ENCODE peak calls at places on chromosomes 3 and 15, in five cellular contexts. P, R, Q, H and W are unnamed samples.

GRCh38 chr3:45547764-45548683 is 46.5 kb upstream of the LIMD1 start:
- DNase-seq in P (no peak), R (no peak), Q (no peak), H (no peak), W (no peak)

GRCh38 chr3:73687081-73688004 is 62.6 kb upstream of the PDZRN3 start:
- DNase-seq in P (peak), R (no peak), Q (no peak), H (no peak), W (peak)

GRCh38 chr15:75695206-75695605 is 17.4 kb downstream of the CSPG4 start:
- DNase-seq in P (no peak), R (no peak), Q (no peak), H (no peak), W (no peak)

GRCh38 chr3:158918008-158918407 is 116.2 kb downstream of the MFSD1 start:
- DNase-seq in P (peak), R (peak), Q (peak), H (peak), W (peak)

GRCh38 chr3:115713247-115713646 is 89.9 kb downstream of the GAP43 start:
- DNase-seq in P (peak), R (no peak), Q (no peak), H (no peak), W (no peak)

GRCh38 chr3:78268716-78269668 is 1229.1 kb downstream of the ROBO2 start:
- DNase-seq in P (no peak), R (no peak), Q (no peak), H (peak), W (no peak)

GRCh38 chr15:64865126-64865997 is 23.6 kb downstream of the PLEKHO2 start:
- DNase-seq in P (no peak), R (no peak), Q (peak), H (no peak), W (no peak)

GRCh38 chr3:87311309-87311708 is 34.9 kb upstream of the POU1F1 start:
- DNase-seq in P (no peak), R (no peak), Q (no peak), H (no peak), W (no peak)

GRCh38 chr15:34109775-34110663 is 8.1 kb downstream of the PGBD4 start:
- DNase-seq in P (peak), R (no peak), Q (no peak), H (no peak), W (peak)

GRCh38 chr3:149828390-149828789 is 15.4 kb downstream of the RNF13 start:
- DNase-seq in P (no peak), R (no peak), Q (no peak), H (no peak), W (no peak)
- H4K91ac ChIP-seq in P (no peak), R (no peak), Q (no peak), H (no peak), W (no peak)

DNA sequence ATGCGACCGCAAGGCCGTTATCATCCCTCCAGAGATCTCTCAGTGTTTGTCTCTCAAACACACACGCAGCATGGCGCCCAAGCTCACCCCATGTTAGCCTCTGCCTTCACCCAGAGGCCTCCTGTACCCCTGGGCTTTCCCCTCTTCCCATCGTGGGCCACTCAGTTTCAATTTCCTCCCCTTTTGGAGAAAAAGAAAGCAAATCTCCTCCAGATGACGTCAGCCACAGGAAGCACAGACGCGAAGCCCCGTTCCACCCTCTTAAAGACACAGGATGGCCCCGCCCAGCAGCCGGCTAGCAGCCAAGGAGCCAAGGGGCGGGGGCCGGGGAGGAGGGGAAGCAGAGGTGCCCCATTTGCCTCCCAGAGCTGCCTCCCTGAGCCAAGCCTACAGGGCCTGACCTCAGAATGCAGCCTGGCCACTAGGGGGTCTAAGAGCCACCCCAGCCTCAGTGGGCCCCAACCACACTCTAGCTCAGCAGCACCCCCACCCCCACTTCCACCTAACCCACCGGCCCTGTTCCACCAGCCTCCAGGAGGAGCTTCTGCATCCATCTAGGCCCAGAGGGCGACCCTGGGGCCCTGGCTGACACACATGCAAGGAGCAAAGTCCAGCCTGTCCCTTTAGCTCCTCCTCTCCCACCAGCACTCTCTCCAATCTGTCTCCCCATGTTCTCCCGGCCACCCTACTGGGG is 26.5 kb downstream of the ATRIP start:
- DNase-seq in P (peak), R (peak), Q (peak), H (peak), W (peak)
- H4K8ac ChIP-seq in P (peak), R (no peak), Q (no peak), H (peak), W (peak)

GRCh38 chr15:99503411-99503810 is 62.4 kb upstream of the MEF2A start:
- DNase-seq in P (no peak), R (no peak), Q (no peak), H (no peak), W (no peak)
- H2BK15ac ChIP-seq in P (no peak), R (no peak), Q (no peak), H (no peak), W (no peak)

DNA sequence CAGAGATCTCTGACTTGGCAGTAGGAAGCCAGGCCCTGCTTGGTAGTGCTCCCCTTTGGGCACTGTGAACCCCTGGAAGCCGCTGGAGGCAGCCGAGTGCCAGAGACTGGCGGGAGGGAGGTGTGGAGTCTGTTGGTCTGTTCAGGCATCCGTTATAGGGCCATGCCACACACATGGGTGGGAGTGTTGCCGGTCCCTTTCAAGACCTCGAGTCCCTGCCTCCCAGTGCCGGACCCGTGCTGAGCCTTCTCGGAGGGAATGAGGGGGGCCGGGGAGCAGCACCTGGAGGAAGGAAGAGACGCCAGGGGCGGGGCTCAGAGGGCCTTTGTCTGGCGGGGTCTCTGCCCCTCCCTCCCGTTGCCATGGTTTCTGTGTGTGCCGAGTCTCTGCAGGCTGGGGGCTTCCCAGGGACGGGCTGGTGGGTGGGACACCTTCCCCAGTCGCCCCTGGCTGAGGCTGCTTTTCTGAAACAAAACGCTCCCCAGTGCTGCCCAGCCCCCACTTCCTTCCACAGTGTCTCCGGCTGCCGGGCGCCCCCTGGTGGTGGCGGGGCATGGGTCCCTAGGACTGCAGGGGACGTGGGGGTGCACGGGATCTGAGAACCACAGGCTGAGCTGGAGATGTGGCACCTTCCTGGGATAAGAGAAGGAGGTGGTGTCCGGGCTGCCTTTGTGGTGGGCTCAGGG is 10.0 kb downstream of the GNAI2 start:
- DNase-seq in P (peak), R (peak), Q (peak), H (peak), W (peak)
- H4K91ac ChIP-seq in P (peak), R (peak), Q (no peak), H (peak), W (peak)

GRCh38 chr3:14946749-14947104 is 656 bp upstream of the NR2C2 start:
- DNase-seq in P (no peak), R (no peak), Q (no peak), H (no peak), W (no peak)

GRCh38 chr3:14947886-14948608 is 664 bp downstream of the NR2C2 start:
- DNase-seq in P (peak), R (peak), Q (peak), H (peak), W (peak)

GRCh38 chr3:14949126-14949525 is 1.7 kb downstream of the NR2C2 start:
- DNase-seq in P (no peak), R (no peak), Q (no peak), H (no peak), W (peak)

GRCh38 chr3:14948609-14949038 is 1.2 kb downstream of the NR2C2 start:
- DNase-seq in P (no peak), R (no peak), Q (no peak), H (no peak), W (no peak)

DNA sequence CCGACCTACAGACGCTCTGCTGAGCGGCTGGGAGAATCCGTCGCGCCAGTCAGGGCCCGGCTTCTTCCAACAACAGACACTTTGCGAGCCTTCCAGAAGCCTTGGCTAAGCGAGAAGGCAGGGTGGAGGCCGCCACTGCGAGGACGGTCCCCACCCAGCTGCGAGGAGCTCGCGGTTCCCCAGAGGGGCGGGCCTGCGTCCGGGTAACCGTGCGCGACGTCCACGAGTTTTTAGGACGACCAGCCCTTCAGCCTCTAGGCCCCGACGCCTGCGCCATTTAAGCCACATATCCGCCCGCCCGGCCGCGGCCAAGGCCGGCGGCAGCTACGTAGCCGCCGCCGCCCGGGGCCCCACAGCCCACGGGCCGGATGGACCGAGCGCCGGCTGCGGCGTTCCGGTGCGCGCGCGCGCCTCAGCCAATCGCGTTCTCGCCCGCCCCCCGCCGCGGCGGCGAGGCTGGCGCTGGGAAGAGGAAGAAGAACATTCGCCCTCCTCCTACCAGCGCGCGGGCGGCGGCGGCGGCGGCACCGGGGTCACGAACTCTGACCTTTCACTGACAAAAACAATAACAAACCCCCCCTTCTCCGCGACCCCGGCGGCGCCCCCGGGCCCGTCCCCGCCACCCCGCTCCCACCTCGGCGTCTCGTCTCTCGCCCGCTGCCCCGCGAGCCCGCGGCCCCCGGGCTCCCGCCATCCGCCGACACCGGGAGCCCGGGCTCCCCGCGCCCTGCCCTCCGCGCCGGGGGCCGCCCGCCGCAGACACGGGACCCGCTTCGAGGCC is at the start of gene NR2C2:
- DNase-seq in P (peak), R (peak), Q (peak), H (peak), W (peak)
- H4K8ac ChIP-seq in P (peak), R (no peak), Q (no peak), H (peak), W (peak)